ENCODE peak calls at places on chromosomes 13 and 19, in six cellular contexts. P, N, T, L, S and E are unnamed samples.

GRCh38 chr19:1261863-1262686 is 7.1 kb upstream of the CIRBP start:
- DNase-seq in P (peak; percentile 89), N (peak; percentile 71), T (peak; percentile 26), L (no peak), S (peak; percentile 86), E (no peak)

GRCh38 chr13:44249439-44249838 is 124.2 kb upstream of the SERP2 start:
- DNase-seq in P (peak; percentile 66), N (peak; percentile 77), T (no peak), L (no peak), S (peak; percentile 91), E (no peak)

GRCh38 chr13:27170221-27170520 is 1.4 kb downstream of the USP12 start:
- DNase-seq in P (no peak), N (peak; percentile 78), T (no peak), L (no peak), S (no peak), E (no peak)

GRCh38 chr13:19053561-19053960 is 128.1 kb downstream of the TUBA3C start:
- DNase-seq in P (no peak), N (no peak), T (no peak), L (no peak), S (no peak), E (no peak)

GRCh38 chr19:43105496-43105895 is 23.0 kb upstream of the PSG2 start:
- DNase-seq in P (no peak), N (peak; percentile 23), T (no peak), L (no peak), S (no peak), E (no peak)

GRCh38 chr13:64855506-64855905 is 2374.6 kb downstream of the PCDH9 start:
- DNase-seq in P (no peak), N (peak; percentile 50), T (no peak), L (no peak), S (no peak), E (no peak)

GRCh38 chr13:51717786-51718398 is 86.1 kb downstream of the DHRS12 start:
- DNase-seq in P (no peak), N (no peak), T (no peak), L (no peak), S (no peak), E (no peak)

GRCh38 chr19:33005440-33005839 is 33.4 kb downstream of the FAAP24 start:
- DNase-seq in P (no peak), N (no peak), T (no peak), L (no peak), S (no peak), E (no peak)

GRCh38 chr19:54653181-54653809 is 9.5 kb upstream of the LILRB4 start:
- DNase-seq in P (no peak), N (peak; percentile 1), T (peak; percentile 67), L (no peak), S (no peak), E (no peak)

GRCh38 chr19:6528544-6529121 is 2.2 kb upstream of the TNFSF9 start:
- DNase-seq in P (peak; percentile 28), N (no peak), T (no peak), L (no peak), S (peak; percentile 80), E (peak; percentile 53)

GRCh38 chr13:73275163-73275562 is 216.4 kb downstream of the KLF5 start:
- DNase-seq in P (no peak), N (no peak), T (no peak), L (no peak), S (no peak), E (no peak)

GRCh38 chr13:73765651-73766384 is 368.4 kb downstream of the KLF12 start:
- DNase-seq in P (peak; percentile 74), N (peak; percentile 79), T (no peak), L (peak; percentile 81), S (peak; percentile 91), E (peak; percentile 65)

GRCh38 chr19:19111967-19112580 is 26.2 kb downstream of the TMEM161A start:
- DNase-seq in P (no peak), N (no peak), T (no peak), L (no peak), S (no peak), E (no peak)

GRCh38 chr13:51412431-51412830 is 40.4 kb downstream of the INTS6 start:
- DNase-seq in P (no peak), N (no peak), T (no peak), L (no peak), S (no peak), E (no peak)

GRCh38 chr13:114141261-114141996 is 9.0 kb upstream of the RASA3 start:
- DNase-seq in P (no peak), N (no peak), T (no peak), L (no peak), S (peak; percentile 17), E (no peak)

GRCh38 chr13:79815041-79815440 is 334.1 kb downstream of the NDFIP2 start:
- DNase-seq in P (no peak), N (no peak), T (no peak), L (no peak), S (no peak), E (no peak)

GRCh38 chr19:46845959-46846459 is 4.6 kb downstream of the AP2S1 start:
- DNase-seq in P (no peak), N (no peak), T (no peak), L (no peak), S (peak; percentile 59), E (no peak)

GRCh38 chr13:52809310-52809769 is 39.1 kb downstream of the PCDH8 start:
- DNase-seq in P (no peak), N (peak; percentile 27), T (peak; percentile 68), L (peak; percentile 84), S (no peak), E (peak; percentile 90)

GRCh38 chr13:99955107-99955746 is 16.3 kb downstream of the ZIC5 start:
- DNase-seq in P (no peak), N (no peak), T (no peak), L (peak; percentile 36), S (no peak), E (no peak)

GRCh38 chr13:51721485-51721884 is 82.5 kb downstream of the DHRS12 start:
- DNase-seq in P (peak; percentile 32), N (no peak), T (no peak), L (no peak), S (peak; percentile 71), E (no peak)

GRCh38 chr13:42215578-42216421 is 56.2 kb upstream of the AKAP11 start:
- DNase-seq in P (no peak), N (peak; percentile 23), T (no peak), L (peak; percentile 41), S (no peak), E (peak; percentile 88)

GRCh38 chr13:28489975-28490550 is 4.9 kb downstream of the FLT1 start:
- DNase-seq in P (no peak), N (no peak), T (no peak), L (no peak), S (no peak), E (no peak)

GRCh38 chr19:14425696-14426138 is 6.6 kb upstream of the DDX39A start:
- DNase-seq in P (no peak), N (peak; percentile 50), T (no peak), L (no peak), S (no peak), E (no peak)

DNA sequence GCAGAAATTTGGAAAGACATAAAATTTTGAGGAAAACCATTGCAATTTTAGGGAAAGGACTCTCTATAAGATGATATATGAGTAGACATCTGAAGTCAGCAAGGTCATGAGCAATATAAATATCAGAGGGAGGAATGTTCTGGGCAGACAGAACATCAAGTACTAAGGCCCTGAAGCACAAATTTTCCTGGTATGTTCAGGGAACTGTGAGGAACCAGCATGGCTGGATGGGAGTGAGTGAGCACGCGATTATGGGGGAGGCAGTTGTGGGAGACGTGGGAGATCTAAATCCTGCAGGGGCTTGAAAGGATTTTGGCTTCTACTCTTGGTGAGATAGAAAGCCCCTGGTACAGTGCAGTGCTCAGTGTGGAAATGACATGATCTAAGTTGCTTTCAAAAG is 112.0 kb downstream of the TBC1D4 start:
- DNase-seq in P (no peak), N (no peak), T (no peak), L (no peak), S (no peak), E (no peak)
- H3K4me1 ChIP-seq in P (peaks cover 10% of the 10 kb centered on the region), N (peaks cover 41% of the 10 kb centered on the region), T (peaks cover 12% of the 10 kb centered on the region), L (peaks cover 2% of the 10 kb centered on the region), S (peaks cover 17% of the 10 kb centered on the region), E (no peaks in the 10 kb centered on the region)

DNA sequence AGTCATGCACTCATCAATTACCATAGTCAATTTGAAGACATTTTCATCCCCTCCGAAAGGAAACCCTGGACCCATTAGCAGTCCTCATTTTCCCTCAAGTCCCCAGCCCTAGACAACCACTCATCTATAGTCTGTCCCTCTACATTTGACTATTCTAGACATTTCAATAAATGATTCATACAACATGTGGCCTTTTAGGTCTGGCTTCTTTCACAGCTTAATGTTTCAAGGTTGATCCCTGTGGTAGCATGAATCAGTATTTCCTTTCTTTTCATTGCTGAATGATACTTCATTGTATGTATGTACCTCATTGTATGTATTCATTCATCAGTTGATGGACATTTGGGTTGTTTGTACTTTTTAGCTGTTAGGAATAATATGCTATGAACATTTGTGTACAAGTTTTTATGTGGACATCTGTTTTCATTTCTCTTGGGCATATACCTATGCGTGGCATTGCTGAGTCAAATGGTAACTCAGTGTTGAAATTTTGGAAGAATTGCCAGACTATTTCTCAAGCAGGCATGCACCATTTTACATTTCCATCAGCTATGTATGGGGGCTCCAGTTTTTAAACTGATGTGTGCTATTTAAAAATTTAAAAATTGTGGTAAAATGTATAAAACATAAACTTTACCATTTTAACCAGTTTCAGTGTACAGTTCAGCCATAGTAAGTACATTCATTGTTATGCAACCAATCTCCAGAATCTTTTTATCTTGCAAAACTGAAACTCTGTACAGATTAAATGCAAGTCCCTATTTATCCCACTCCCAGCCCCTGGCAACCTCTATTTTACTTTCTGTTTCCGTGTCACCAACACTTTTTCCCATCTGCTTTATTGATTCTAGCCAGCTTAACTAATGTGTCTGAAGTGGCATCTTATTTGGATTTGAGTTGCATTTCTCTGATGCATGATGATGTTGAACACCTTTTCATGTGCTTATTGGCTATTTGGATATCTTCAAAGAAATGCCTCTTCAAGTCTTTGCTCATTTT is 18.6 kb downstream of the SPATA13 start:
- DNase-seq in P (no peak), N (peak; percentile 77), T (no peak), L (no peak), S (no peak), E (peak; percentile 85)
- H3K4me1 ChIP-seq in P (peaks cover 10% of the 10 kb centered on the region), N (peaks cover 6% of the 10 kb centered on the region), T (peaks cover 26% of the 10 kb centered on the region), L (no peaks in the 10 kb centered on the region), S (peaks cover 16% of the 10 kb centered on the region), E (peaks cover 18% of the 10 kb centered on the region)

GRCh38 chr19:49929611-49930482 is 543 bp upstream of the NUP62 start:
- DNase-seq in P (peak; percentile 95), N (peak; percentile 91), T (peak; percentile 98), L (peak; percentile 95), S (peak; percentile 97), E (peak; percentile 95)

GRCh38 chr19:49925486-49925885 is 3.5 kb upstream of the ATF5 start:
- DNase-seq in P (no peak), N (no peak), T (no peak), L (no peak), S (no peak), E (no peak)

GRCh38 chr19:49929121-49929610 is at the start of the genes ATF5 and NUP62:
- DNase-seq in P (peak; percentile 88), N (peak; percentile 58), T (peak; percentile 99), L (peak; percentile 80), S (peak; percentile 95), E (peak; percentile 85)

GRCh38 chr19:49926520-49926919 is 2.5 kb upstream of the ATF5 start:
- DNase-seq in P (no peak), N (no peak), T (no peak), L (no peak), S (no peak), E (peak; percentile 75)

GRCh38 chr19:49927526-49928264 is 1.3 kb upstream of the ATF5 start:
- DNase-seq in P (no peak), N (no peak), T (no peak), L (no peak), S (no peak), E (no peak)
- H3K4me1 ChIP-seq in P (no peaks in the 10 kb centered on the region), N (peaks cover 6% of the 10 kb centered on the region), T (peaks cover 23% of the 10 kb centered on the region), L (no peaks in the 10 kb centered on the region), S (peaks cover 35% of the 10 kb centered on the region), E (peaks cover 20% of the 10 kb centered on the region)

GRCh38 chr19:23460656-23461055 is 65.4 kb upstream of the ZNF91 start:
- DNase-seq in P (no peak), N (no peak), T (no peak), L (no peak), S (no peak), E (no peak)

GRCh38 chr19:23461120-23461519 is 65.8 kb upstream of the ZNF91 start:
- DNase-seq in P (no peak), N (no peak), T (no peak), L (no peak), S (no peak), E (no peak)
- H3K4me1 ChIP-seq in P (no peaks in the 10 kb centered on the region), N (no peaks in the 10 kb centered on the region), T (no peaks in the 10 kb centered on the region), L (no peaks in the 10 kb centered on the region), S (no peaks in the 10 kb centered on the region), E (no peaks in the 10 kb centered on the region)